ENCODE peak calls at places on chromosomes 16 and 17, in five cellular contexts. O is tibial nerve, I is adrenal gland, A is brain microvascular endothelial cell, Q is neural progenitor cell. G is an unnamed sample.

GRCh38 chr16:30370444-30371247 is at the start of gene TBC1D10B:
- DNase-seq in O (peak), I (peak), A (peak), Q (peak), G (peak)

GRCh38 chr16:9763505-9763904 is 418.7 kb downstream of the GRIN2A start:
- DNase-seq in O (no peak), I (no peak), A (no peak), Q (peak), G (no peak)

GRCh38 chr17:48814504-48814903 is 2.5 kb downstream of the TTLL6 start:
- DNase-seq in O (peak), I (peak), A (peak), Q (peak), G (no peak)

GRCh38 chr17:36661047-36661666 is 59.8 kb downstream of the MRM1 start:
- DNase-seq in O (no peak), I (no peak), A (no peak), Q (no peak), G (no peak)

GRCh38 chr17:71922439-71922838 is 198.4 kb upstream of the SOX9 start:
- DNase-seq in O (no peak), I (no peak), A (peak), Q (no peak), G (no peak)

GRCh38 chr16:709651-710499 is 4.3 kb upstream of the FBXL16 start:
- DNase-seq in O (no peak), I (peak), A (peak), Q (peak), G (no peak)

GRCh38 chr17:38912221-38912813 is 13.1 kb upstream of the LASP1NB start:
- DNase-seq in O (no peak), I (peak), A (no peak), Q (no peak), G (peak)

GRCh38 chr17:82097919-82098168 is 192 bp downstream of the FASN start:
- DNase-seq in O (no peak), I (no peak), A (no peak), Q (no peak), G (no peak)

GRCh38 chr16:8855051-8855786 is 13.6 kb downstream of the CARHSP1 start:
- DNase-seq in O (no peak), I (no peak), A (no peak), Q (no peak), G (no peak)

GRCh38 chr17:82972836-82973372 is 106.5 kb upstream of the METRNL start:
- DNase-seq in O (no peak), I (no peak), A (no peak), Q (no peak), G (no peak)

GRCh38 chr17:30824002-30824355 is 513 bp downstream of the CRLF3 start:
- DNase-seq in O (no peak), I (peak), A (no peak), Q (no peak), G (no peak)

GRCh38 chr16:89152831-89153700 is 18.5 kb upstream of the CDH15 start:
- DNase-seq in O (no peak), I (no peak), A (no peak), Q (no peak), G (peak)

GRCh38 chr17:15501788-15502187 is 34.4 kb upstream of the CDRT4 start:
- DNase-seq in O (no peak), I (no peak), A (no peak), Q (peak), G (no peak)

GRCh38 chr16:64019339-64019738 is 1102.5 kb downstream of the CDH11 start:
- DNase-seq in O (no peak), I (no peak), A (no peak), Q (no peak), G (no peak)

GRCh38 chr16:878071-878784 is 77.7 kb upstream of the GNG13 start:
- DNase-seq in O (no peak), I (no peak), A (no peak), Q (peak), G (peak)

GRCh38 chr17:2011421-2012371 is 13.4 kb downstream of the RTN4RL1 start:
- DNase-seq in O (peak), I (no peak), A (no peak), Q (peak), G (peak)

GRCh38 chr16:52070341-52071057 is 476.4 kb downstream of the TOX3 start:
- DNase-seq in O (no peak), I (no peak), A (no peak), Q (no peak), G (no peak)

GRCh38 chr16:84150926-84151325 is 5.8 kb downstream of the DNAAF1 start:
- DNase-seq in O (no peak), I (no peak), A (no peak), Q (no peak), G (no peak)

GRCh38 chr17:37818689-37819088 is 73.8 kb upstream of the HNF1B start:
- DNase-seq in O (no peak), I (no peak), A (no peak), Q (no peak), G (no peak)

DNA sequence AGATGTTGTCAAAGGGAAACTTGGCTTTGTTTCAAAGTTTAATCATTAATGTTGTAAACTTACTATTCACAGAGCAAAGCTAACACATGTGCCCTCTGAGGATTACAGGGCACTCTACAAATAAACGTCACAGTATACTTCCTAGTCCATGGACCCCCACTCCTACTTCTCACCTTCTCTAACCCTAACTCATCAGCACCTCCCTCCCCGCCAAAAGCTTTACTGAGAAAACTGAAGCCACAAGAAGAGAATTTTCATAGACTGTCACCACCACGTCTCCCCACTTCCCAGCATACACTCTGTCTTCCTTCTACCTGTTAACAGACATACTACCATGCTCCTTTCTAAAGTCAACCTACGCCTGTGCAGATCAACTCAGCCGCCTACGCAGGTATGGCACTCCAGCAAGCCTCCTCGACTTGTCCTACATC is 29.0 kb downstream of the HELZ start:
- DNase-seq in O (no peak), I (no peak), A (no peak), Q (no peak), G (no peak)
- H3K27ac ChIP-seq in O (no peak), I (no peak), A (no peak), Q (no peak), G (no peak)

DNA sequence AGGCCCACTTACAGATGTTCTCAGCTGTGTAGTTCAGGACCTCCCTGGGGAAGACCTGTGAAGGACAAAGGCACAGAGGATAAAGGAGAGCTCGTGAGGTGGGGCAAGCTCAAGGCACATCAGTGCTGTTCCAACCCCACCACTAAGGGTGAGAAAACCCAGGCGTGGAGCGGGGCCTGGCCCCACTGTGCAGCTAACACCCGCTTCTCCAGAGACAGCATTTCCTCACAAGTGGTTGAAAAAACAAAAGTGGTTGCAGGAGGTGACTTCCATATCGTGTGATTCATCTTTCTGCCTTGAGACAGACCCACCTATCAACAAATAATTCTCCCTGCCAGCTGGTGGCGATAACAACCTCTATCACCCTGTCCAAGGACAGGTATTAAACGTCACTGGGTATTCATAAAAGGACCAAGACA is 30.0 kb downstream of the SNN start:
- DNase-seq in O (no peak), I (no peak), A (peak), Q (no peak), G (no peak)
- TF ChIP-seq CTCF in O (no peak), I (no peak), A (peak), Q (no peak), G (no peak)

DNA sequence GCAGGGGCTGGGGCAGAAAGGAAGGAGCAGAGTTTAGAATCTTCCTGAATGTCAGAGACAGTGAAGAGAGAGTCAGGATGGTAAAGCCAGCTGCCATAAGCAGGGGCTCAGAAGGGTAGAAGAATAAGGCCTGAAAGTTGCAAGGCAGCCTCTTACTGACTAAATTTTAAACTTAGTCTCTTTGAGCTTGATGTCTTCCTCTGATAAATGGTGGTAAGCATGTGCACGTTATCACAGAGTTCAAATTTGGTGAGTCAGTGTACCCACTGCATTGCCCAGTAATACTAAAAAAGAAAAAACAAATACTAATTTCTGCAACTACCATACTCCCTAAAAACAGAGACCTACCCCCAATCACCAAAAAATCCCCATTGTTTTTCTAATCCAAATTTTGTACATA is 45.2 kb downstream of the SIAH1 start:
- DNase-seq in O (no peak), I (no peak), A (no peak), Q (no peak), G (no peak)
- H3K4me3 ChIP-seq in O (no peak), I (no peak), A (no peak), Q (no peak), G (no peak)

DNA sequence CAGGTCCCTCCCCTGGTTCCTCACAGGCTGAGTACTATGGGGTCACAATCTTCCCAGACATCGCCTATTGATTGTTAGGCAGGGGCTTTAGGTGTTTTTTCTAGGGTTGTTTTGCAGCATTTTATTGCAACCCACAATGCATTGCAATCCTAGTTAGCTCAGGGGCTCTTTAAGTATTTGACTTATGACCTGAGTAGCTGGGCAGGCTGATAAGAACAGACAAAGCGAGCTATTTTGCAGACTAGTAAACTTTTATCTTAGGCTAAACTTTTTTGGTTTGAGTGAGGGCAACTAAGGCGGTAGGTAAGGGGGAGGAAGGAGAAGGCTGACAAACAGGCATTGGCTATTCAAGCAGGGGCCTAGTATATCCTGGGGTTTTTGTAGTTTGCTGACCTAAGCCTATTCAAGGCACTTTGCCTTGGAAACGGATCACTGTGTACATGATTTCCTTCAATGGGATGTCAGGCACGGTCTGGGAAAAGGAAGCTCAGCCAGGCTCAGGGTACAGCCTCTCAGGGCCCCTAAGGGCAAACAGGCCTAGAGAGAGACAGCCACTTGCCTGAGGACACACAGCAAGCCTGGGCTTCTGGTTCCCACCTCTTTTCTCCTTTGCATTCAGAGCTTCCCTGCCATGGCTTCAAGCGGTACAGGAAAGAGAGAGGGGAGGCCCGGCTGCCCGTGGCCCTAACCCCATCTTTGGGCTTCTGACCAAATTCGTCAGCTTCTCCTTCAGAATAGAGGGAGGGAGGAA is 6.4 kb downstream of the DRC7 start:
- DNase-seq in O (no peak), I (no peak), A (no peak), Q (peak), G (no peak)
- H3K27ac ChIP-seq in O (no peak), I (no peak), A (no peak), Q (no peak), G (no peak)

DNA sequence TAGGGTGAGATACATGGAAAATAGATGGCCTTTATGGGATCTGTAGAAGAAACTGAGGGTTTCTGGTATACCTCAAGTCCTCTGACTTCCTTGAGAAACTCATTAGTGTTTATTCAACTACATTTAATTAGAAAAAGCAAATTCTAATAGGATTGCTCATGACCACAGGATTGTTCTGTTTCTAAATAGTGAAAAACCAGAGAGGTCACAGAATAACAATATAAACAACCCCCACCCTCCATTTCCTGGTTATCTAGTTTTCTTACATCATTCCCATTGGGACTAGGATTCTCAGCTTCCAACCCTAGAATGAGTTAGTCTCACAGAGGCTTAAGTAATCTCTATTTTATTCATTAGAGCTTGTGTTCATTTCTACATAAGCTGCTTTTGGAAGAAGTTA is 30.0 kb downstream of the SF3B3 start:
- DNase-seq in O (no peak), I (no peak), A (peak), Q (no peak), G (no peak)
- TF ChIP-seq CTCF in O (no peak), I (no peak), A (no peak), Q (no peak), G (no peak)